ENCODE peak calls at places on chromosome 11, in ten cellular contexts. One of them, this sample, is unnamed.

GRCh38 chr11:67268036-67268683 is 1.9 kb downstream of the GRK2 start:
- DNase-seq in CD4-positive, alpha-beta memory T cell: peak; percentile 51
- DNase-seq in GM13977: peak; percentile 92
- DNase-seq in NB4: peak; percentile 99
- DNase-seq in SJSA1: no peak
- DNase-seq in nephron progenitor cell: no peak
- DNase-seq in GM04503: no peak
- DNase-seq in fibroblast of gingiva: no peak
- DNase-seq in stimulated activated CD8-positive, alpha-beta memory T cell treated with anti-CD3 and anti-CD28 coated beads, Interleukin-7, amount 100 ng/mL, for 1 hour: no peak
- DNase-seq in Daoy: no peak
- DNase-seq in this sample: peak; percentile 78

GRCh38 chr11:72848846-72849466 is 34.7 kb downstream of the ATG16L2 start:
- DNase-seq in CD4-positive, alpha-beta memory T cell: peak; percentile 42
- DNase-seq in GM13977: no peak
- DNase-seq in NB4: peak; percentile 67
- DNase-seq in SJSA1: no peak
- DNase-seq in nephron progenitor cell: no peak
- DNase-seq in GM04503: no peak
- DNase-seq in fibroblast of gingiva: no peak
- DNase-seq in stimulated activated CD8-positive, alpha-beta memory T cell treated with anti-CD3 and anti-CD28 coated beads, Interleukin-7, amount 100 ng/mL, for 1 hour: no peak
- DNase-seq in Daoy: no peak
- DNase-seq in this sample: no peak

GRCh38 chr11:17609536-17610401 is 62.7 kb downstream of the OTOG start:
- DNase-seq in CD4-positive, alpha-beta memory T cell: no peak
- DNase-seq in GM13977: no peak
- DNase-seq in NB4: no peak
- DNase-seq in SJSA1: no peak
- DNase-seq in nephron progenitor cell: no peak
- DNase-seq in GM04503: no peak
- DNase-seq in fibroblast of gingiva: no peak
- DNase-seq in stimulated activated CD8-positive, alpha-beta memory T cell treated with anti-CD3 and anti-CD28 coated beads, Interleukin-7, amount 100 ng/mL, for 1 hour: no peak
- DNase-seq in Daoy: no peak
- DNase-seq in this sample: no peak

GRCh38 chr11:103413266-103413888 is 304.2 kb downstream of the DYNC2H1 start:
- DNase-seq in CD4-positive, alpha-beta memory T cell: no peak
- DNase-seq in GM13977: no peak
- DNase-seq in NB4: no peak
- DNase-seq in SJSA1: no peak
- DNase-seq in nephron progenitor cell: no peak
- DNase-seq in GM04503: no peak
- DNase-seq in fibroblast of gingiva: peak; percentile 19
- DNase-seq in stimulated activated CD8-positive, alpha-beta memory T cell treated with anti-CD3 and anti-CD28 coated beads, Interleukin-7, amount 100 ng/mL, for 1 hour: no peak
- DNase-seq in Daoy: no peak
- DNase-seq in this sample: no peak

GRCh38 chr11:40130427-40130826 is 1329.0 kb downstream of the LRRC4C start:
- DNase-seq in CD4-positive, alpha-beta memory T cell: no peak
- DNase-seq in GM13977: no peak
- DNase-seq in NB4: peak; percentile 4
- DNase-seq in SJSA1: no peak
- DNase-seq in nephron progenitor cell: peak; percentile 3
- DNase-seq in GM04503: no peak
- DNase-seq in fibroblast of gingiva: no peak
- DNase-seq in stimulated activated CD8-positive, alpha-beta memory T cell treated with anti-CD3 and anti-CD28 coated beads, Interleukin-7, amount 100 ng/mL, for 1 hour: no peak
- DNase-seq in Daoy: no peak
- DNase-seq in this sample: no peak

GRCh38 chr11:133928628-133929059 is 28.1 kb downstream of the IGSF9B start:
- DNase-seq in CD4-positive, alpha-beta memory T cell: peak; percentile 66
- DNase-seq in GM13977: no peak
- DNase-seq in NB4: peak; percentile 88
- DNase-seq in SJSA1: no peak
- DNase-seq in nephron progenitor cell: no peak
- DNase-seq in GM04503: no peak
- DNase-seq in fibroblast of gingiva: no peak
- DNase-seq in stimulated activated CD8-positive, alpha-beta memory T cell treated with anti-CD3 and anti-CD28 coated beads, Interleukin-7, amount 100 ng/mL, for 1 hour: no peak
- DNase-seq in Daoy: peak; percentile 37
- DNase-seq in this sample: no peak

GRCh38 chr11:104546486-104546885 is 351.8 kb downstream of the CASP12 start:
- DNase-seq in CD4-positive, alpha-beta memory T cell: no peak
- DNase-seq in GM13977: no peak
- DNase-seq in NB4: no peak
- DNase-seq in SJSA1: no peak
- DNase-seq in nephron progenitor cell: no peak
- DNase-seq in GM04503: no peak
- DNase-seq in fibroblast of gingiva: no peak
- DNase-seq in stimulated activated CD8-positive, alpha-beta memory T cell treated with anti-CD3 and anti-CD28 coated beads, Interleukin-7, amount 100 ng/mL, for 1 hour: no peak
- DNase-seq in Daoy: no peak
- DNase-seq in this sample: no peak

GRCh38 chr11:46330154-46330886 is 16.9 kb upstream of the DGKZ start:
- DNase-seq in CD4-positive, alpha-beta memory T cell: no peak
- DNase-seq in GM13977: no peak
- DNase-seq in NB4: peak; percentile 60
- DNase-seq in SJSA1: no peak
- DNase-seq in nephron progenitor cell: peak; percentile 37
- DNase-seq in GM04503: no peak
- DNase-seq in fibroblast of gingiva: no peak
- DNase-seq in stimulated activated CD8-positive, alpha-beta memory T cell treated with anti-CD3 and anti-CD28 coated beads, Interleukin-7, amount 100 ng/mL, for 1 hour: no peak
- DNase-seq in Daoy: no peak
- DNase-seq in this sample: no peak

GRCh38 chr11:130772266-130773227 is 143.7 kb downstream of the SNX19 start:
- DNase-seq in CD4-positive, alpha-beta memory T cell: no peak
- DNase-seq in GM13977: no peak
- DNase-seq in NB4: peak; percentile 41
- DNase-seq in SJSA1: peak; percentile 85
- DNase-seq in nephron progenitor cell: no peak
- DNase-seq in GM04503: peak; percentile 94
- DNase-seq in fibroblast of gingiva: peak; percentile 100
- DNase-seq in stimulated activated CD8-positive, alpha-beta memory T cell treated with anti-CD3 and anti-CD28 coated beads, Interleukin-7, amount 100 ng/mL, for 1 hour: no peak
- DNase-seq in Daoy: peak; percentile 90
- DNase-seq in this sample: no peak

GRCh38 chr11:94602430-94603372 is 35.5 kb downstream of the PIWIL4 start:
- DNase-seq in CD4-positive, alpha-beta memory T cell: peak; percentile 8
- DNase-seq in GM13977: peak; percentile 65
- DNase-seq in NB4: peak; percentile 87
- DNase-seq in SJSA1: peak; percentile 36
- DNase-seq in nephron progenitor cell: no peak
- DNase-seq in GM04503: peak; percentile 58
- DNase-seq in fibroblast of gingiva: peak; percentile 80
- DNase-seq in stimulated activated CD8-positive, alpha-beta memory T cell treated with anti-CD3 and anti-CD28 coated beads, Interleukin-7, amount 100 ng/mL, for 1 hour: no peak
- DNase-seq in Daoy: peak; percentile 24
- DNase-seq in this sample: no peak

GRCh38 chr11:112253605-112254242 is 6.9 kb downstream of the PLET1 start:
- DNase-seq in CD4-positive, alpha-beta memory T cell: no peak
- DNase-seq in GM13977: no peak
- DNase-seq in NB4: no peak
- DNase-seq in SJSA1: no peak
- DNase-seq in nephron progenitor cell: no peak
- DNase-seq in GM04503: no peak
- DNase-seq in fibroblast of gingiva: no peak
- DNase-seq in stimulated activated CD8-positive, alpha-beta memory T cell treated with anti-CD3 and anti-CD28 coated beads, Interleukin-7, amount 100 ng/mL, for 1 hour: no peak
- DNase-seq in Daoy: no peak
- DNase-seq in this sample: no peak

GRCh38 chr11:114624455-114625207 is 29.0 kb upstream of the NXPE4 start:
- DNase-seq in CD4-positive, alpha-beta memory T cell: no peak
- DNase-seq in GM13977: no peak
- DNase-seq in NB4: no peak
- DNase-seq in SJSA1: no peak
- DNase-seq in nephron progenitor cell: no peak
- DNase-seq in GM04503: no peak
- DNase-seq in fibroblast of gingiva: no peak
- DNase-seq in stimulated activated CD8-positive, alpha-beta memory T cell treated with anti-CD3 and anti-CD28 coated beads, Interleukin-7, amount 100 ng/mL, for 1 hour: no peak
- DNase-seq in Daoy: no peak
- DNase-seq in this sample: no peak

GRCh38 chr11:2268911-2269600 is 1.3 kb downstream of the ASCL2 start:
- DNase-seq in CD4-positive, alpha-beta memory T cell: peak; percentile 14
- DNase-seq in GM13977: peak; percentile 82
- DNase-seq in NB4: peak; percentile 95
- DNase-seq in SJSA1: no peak
- DNase-seq in nephron progenitor cell: peak; percentile 55
- DNase-seq in GM04503: no peak
- DNase-seq in fibroblast of gingiva: no peak
- DNase-seq in stimulated activated CD8-positive, alpha-beta memory T cell treated with anti-CD3 and anti-CD28 coated beads, Interleukin-7, amount 100 ng/mL, for 1 hour: peak; percentile 21
- DNase-seq in Daoy: peak; percentile 68
- DNase-seq in this sample: no peak

GRCh38 chr11:112613051-112613972 is 347.9 kb upstream of the NCAM1 start:
- DNase-seq in CD4-positive, alpha-beta memory T cell: no peak
- DNase-seq in GM13977: no peak
- DNase-seq in NB4: no peak
- DNase-seq in SJSA1: no peak
- DNase-seq in nephron progenitor cell: no peak
- DNase-seq in GM04503: peak; percentile 34
- DNase-seq in fibroblast of gingiva: no peak
- DNase-seq in stimulated activated CD8-positive, alpha-beta memory T cell treated with anti-CD3 and anti-CD28 coated beads, Interleukin-7, amount 100 ng/mL, for 1 hour: no peak
- DNase-seq in Daoy: peak; percentile 71
- DNase-seq in this sample: no peak

GRCh38 chr11:131027501-131027900 is 111.2 kb upstream of the SNX19 start:
- DNase-seq in CD4-positive, alpha-beta memory T cell: no peak
- DNase-seq in GM13977: no peak
- DNase-seq in NB4: no peak
- DNase-seq in SJSA1: no peak
- DNase-seq in nephron progenitor cell: no peak
- DNase-seq in GM04503: no peak
- DNase-seq in fibroblast of gingiva: no peak
- DNase-seq in stimulated activated CD8-positive, alpha-beta memory T cell treated with anti-CD3 and anti-CD28 coated beads, Interleukin-7, amount 100 ng/mL, for 1 hour: no peak
- DNase-seq in Daoy: no peak
- DNase-seq in this sample: no peak

GRCh38 chr11:18145837-18146236 is 13.5 kb downstream of the MRGPRX3 start:
- DNase-seq in CD4-positive, alpha-beta memory T cell: no peak
- DNase-seq in GM13977: no peak
- DNase-seq in NB4: no peak
- DNase-seq in SJSA1: no peak
- DNase-seq in nephron progenitor cell: no peak
- DNase-seq in GM04503: no peak
- DNase-seq in fibroblast of gingiva: no peak
- DNase-seq in stimulated activated CD8-positive, alpha-beta memory T cell treated with anti-CD3 and anti-CD28 coated beads, Interleukin-7, amount 100 ng/mL, for 1 hour: no peak
- DNase-seq in Daoy: no peak
- DNase-seq in this sample: no peak

GRCh38 chr11:83508804-83509203 is 222.6 kb upstream of the CCDC90B start:
- DNase-seq in CD4-positive, alpha-beta memory T cell: no peak
- DNase-seq in GM13977: no peak
- DNase-seq in NB4: peak; percentile 27
- DNase-seq in SJSA1: no peak
- DNase-seq in nephron progenitor cell: no peak
- DNase-seq in GM04503: no peak
- DNase-seq in fibroblast of gingiva: peak; percentile 3
- DNase-seq in stimulated activated CD8-positive, alpha-beta memory T cell treated with anti-CD3 and anti-CD28 coated beads, Interleukin-7, amount 100 ng/mL, for 1 hour: no peak
- DNase-seq in Daoy: no peak
- DNase-seq in this sample: no peak

This sample was measured in central memory CD8-positive, alpha-beta T cell.